ENCODE peak calls at places on chromosomes 13 and 19, in six cellular contexts. D is MG63; Z is tibial nerve; N is caudate nucleus; O is kidney; R is activated naive CD4-positive, alpha-beta T cell treated with anti-CD3 and anti-CD28 coated beads for 36 hours. K is an unnamed sample.

GRCh38 chr13:64305246-64305645 is 2889.6 kb upstream of the PCDH20 start:
- DNase-seq in D (no peak), Z (no peak), N (no peak), O (no peak), R (no peak), K (no peak)

GRCh38 chr19:33679696-33680095 is 57.9 kb downstream of the CHST8 start:
- DNase-seq in D (no peak), Z (no peak), N (no peak), O (no peak), R (no peak), K (no peak)

GRCh38 chr19:6325614-6326013 is 7.8 kb downstream of the ACER1 start:
- DNase-seq in D (no peak), Z (no peak), N (no peak), O (no peak), R (no peak), K (no peak)

GRCh38 chr19:19539738-19540703 is 2.0 kb downstream of the CILP2 start:
- DNase-seq in D (peak; percentile 42), Z (no peak), N (peak; percentile 31), O (peak; percentile 87), R (peak; percentile 77), K (peak; percentile 73)

GRCh38 chr19:56603829-56604228 is 8.7 kb downstream of the ZNF71 start:
- DNase-seq in D (peak; percentile 57), Z (no peak), N (peak; percentile 81), O (no peak), R (no peak), K (no peak)

GRCh38 chr13:95870421-95870820 is 182.8 kb downstream of the UGGT2 start:
- DNase-seq in D (no peak), Z (no peak), N (no peak), O (no peak), R (no peak), K (no peak)

GRCh38 chr19:38384209-38385027 is 3.4 kb downstream of the GGN start:
- DNase-seq in D (no peak), Z (no peak), N (no peak), O (no peak), R (no peak), K (no peak)

GRCh38 chr13:37010424-37010823 is 9.8 kb downstream of the EXOSC8 start:
- DNase-seq in D (no peak), Z (no peak), N (no peak), O (no peak), R (no peak), K (no peak)

GRCh38 chr19:49638360-49638759 is 1.6 kb downstream of the RRAS start:
- DNase-seq in D (peak; percentile 53), Z (no peak), N (no peak), O (no peak), R (no peak), K (peak; percentile 32)

GRCh38 chr13:48890386-48890785 is 85.3 kb upstream of the FNDC3A start:
- DNase-seq in D (no peak), Z (no peak), N (no peak), O (no peak), R (no peak), K (no peak)

GRCh38 chr13:113655358-113656014 is 2.5 kb downstream of the ATP4B start:
- DNase-seq in D (no peak), Z (peak; percentile 5), N (no peak), O (peak; percentile 50), R (peak; percentile 2), K (no peak)

GRCh38 chr19:46753420-46754155 is 7.3 kb upstream of the STRN4 start:
- DNase-seq in D (peak; percentile 25), Z (no peak), N (peak; percentile 19), O (peak; percentile 76), R (peak; percentile 88), K (peak; percentile 52)

GRCh38 chr13:37360556-37360955 is 238.0 kb downstream of the POSTN start:
- DNase-seq in D (no peak), Z (no peak), N (no peak), O (no peak), R (no peak), K (no peak)

GRCh38 chr19:34880034-34880433 is 46.7 kb upstream of the ZNF30 start:
- DNase-seq in D (no peak), Z (no peak), N (no peak), O (no peak), R (no peak), K (no peak)

GRCh38 chr13:99572921-99573320 is 71.6 kb downstream of the TM9SF2 start:
- DNase-seq in D (no peak), Z (no peak), N (peak; percentile 21), O (no peak), R (no peak), K (no peak)

GRCh38 chr13:48778551-48779088 is 124.9 kb downstream of the CYSLTR2 start:
- DNase-seq in D (no peak), Z (no peak), N (no peak), O (no peak), R (no peak), K (no peak)

GRCh38 chr19:11418518-11419506 is at the start of gene RGL3:
- DNase-seq in D (peak; percentile 62), Z (no peak), N (no peak), O (peak; percentile 88), R (no peak), K (peak; percentile 74)

GRCh38 chr13:32905864-32906180 is 110.4 kb upstream of the KL start:
- DNase-seq in D (peak; percentile 23), Z (no peak), N (peak; percentile 31), O (no peak), R (no peak), K (peak; percentile 49)

GRCh38 chr13:34308725-34309124 is 490.8 kb downstream of the RFC3 start:
- DNase-seq in D (no peak), Z (no peak), N (no peak), O (no peak), R (no peak), K (no peak)

GRCh38 chr13:100584901-100585300 is 3.7 kb downstream of the GGACT start:
- DNase-seq in D (peak; percentile 84), Z (no peak), N (no peak), O (no peak), R (peak; percentile 47), K (no peak)

GRCh38 chr19:54095136-54095858 is 5.3 kb downstream of the OSCAR start:
- DNase-seq in D (no peak), Z (no peak), N (no peak), O (peak; percentile 66), R (no peak), K (no peak)

GRCh38 chr19:9620842-9621155 is 233 bp downstream of the ZNF561 start:
- DNase-seq in D (no peak), Z (no peak), N (no peak), O (no peak), R (no peak), K (no peak)

K was measured in heart right ventricle.